ENCODE peak calls at places on chromosomes 2 and 18, in five cellular contexts. One of them, this sample, is unnamed.

GRCh38 chr18:70044626-70045025 is 97.0 kb upstream of the CD226 start:
- DNase-seq in lower leg skin: no peak
- DNase-seq in hepatocyte: peak; percentile 45
- DNase-seq in uterus: no peak
- DNase-seq in astrocyte of the cerebellum: peak; percentile 68
- DNase-seq in this sample: no peak

GRCh38 chr2:188676012-188676405 is 298.2 kb upstream of the COL3A1 start:
- DNase-seq in hepatocyte: no peak
- DNase-seq in lower leg skin: no peak
- DNase-seq in uterus: no peak
- DNase-seq in astrocyte of the cerebellum: no peak
- DNase-seq in this sample: no peak

GRCh38 chr2:43220229-43220981 is 6.0 kb downstream of the ZFP36L2 start:
- DNase-seq in hepatocyte: no peak
- DNase-seq in astrocyte of the cerebellum: no peak
- DNase-seq in uterus: no peak
- DNase-seq in lower leg skin: no peak
- DNase-seq in this sample: no peak

GRCh38 chr18:5543854-5544389 is at the start of gene EPB41L3:
- DNase-seq in hepatocyte: peak; percentile 52
- DNase-seq in uterus: peak; percentile 38
- DNase-seq in astrocyte of the cerebellum: no peak
- DNase-seq in lower leg skin: peak; percentile 91
- DNase-seq in this sample: no peak

GRCh38 chr2:105789745-105790466 is 45.2 kb downstream of the NCK2 start:
- DNase-seq in hepatocyte: no peak
- DNase-seq in lower leg skin: peak; percentile 65
- DNase-seq in astrocyte of the cerebellum: no peak
- DNase-seq in uterus: peak; percentile 34
- DNase-seq in this sample: no peak

GRCh38 chr2:60707750-60708371 is 48.2 kb upstream of the PAPOLG start:
- DNase-seq in uterus: no peak
- DNase-seq in hepatocyte: peak; percentile 68
- DNase-seq in astrocyte of the cerebellum: peak; percentile 12
- DNase-seq in lower leg skin: no peak
- DNase-seq in this sample: no peak

GRCh38 chr2:178117725-178118124 is 5.5 kb downstream of the RBM45 start:
- DNase-seq in uterus: no peak
- DNase-seq in astrocyte of the cerebellum: no peak
- DNase-seq in hepatocyte: no peak
- DNase-seq in lower leg skin: no peak
- DNase-seq in this sample: no peak

GRCh38 chr2:174901075-174901474 is 104.1 kb downstream of the CHN1 start:
- DNase-seq in uterus: no peak
- DNase-seq in astrocyte of the cerebellum: no peak
- DNase-seq in lower leg skin: no peak
- DNase-seq in hepatocyte: peak; percentile 11
- DNase-seq in this sample: no peak

GRCh38 chr2:219001577-219002394 is 8.6 kb upstream of the CRYBA2 start:
- DNase-seq in hepatocyte: peak; percentile 95
- DNase-seq in astrocyte of the cerebellum: no peak
- DNase-seq in lower leg skin: no peak
- DNase-seq in uterus: no peak
- DNase-seq in this sample: no peak

GRCh38 chr2:185833864-185834263 is 95.3 kb downstream of the FSIP2 start:
- DNase-seq in hepatocyte: no peak
- DNase-seq in astrocyte of the cerebellum: no peak
- DNase-seq in lower leg skin: no peak
- DNase-seq in uterus: no peak
- DNase-seq in this sample: no peak

GRCh38 chr2:133711806-133712205 is 143.5 kb upstream of the NCKAP5 start:
- DNase-seq in hepatocyte: no peak
- DNase-seq in astrocyte of the cerebellum: no peak
- DNase-seq in uterus: no peak
- DNase-seq in lower leg skin: no peak
- DNase-seq in this sample: no peak

GRCh38 chr2:133039531-133039930 is 369.5 kb upstream of the LYPD1 start:
- DNase-seq in uterus: no peak
- DNase-seq in astrocyte of the cerebellum: no peak
- DNase-seq in hepatocyte: no peak
- DNase-seq in lower leg skin: no peak
- DNase-seq in this sample: no peak

GRCh38 chr2:6216234-6216633 is 524.0 kb downstream of the SOX11 start:
- DNase-seq in hepatocyte: no peak
- DNase-seq in lower leg skin: no peak
- DNase-seq in astrocyte of the cerebellum: no peak
- DNase-seq in uterus: no peak
- DNase-seq in this sample: no peak

GRCh38 chr2:204012081-204012653 is 75.6 kb downstream of the ICOS start:
- DNase-seq in astrocyte of the cerebellum: no peak
- DNase-seq in hepatocyte: peak; percentile 18
- DNase-seq in lower leg skin: no peak
- DNase-seq in uterus: no peak
- DNase-seq in this sample: no peak

GRCh38 chr2:120767486-120768005 is 31.9 kb downstream of the GLI2 start:
- DNase-seq in lower leg skin: peak; percentile 53
- DNase-seq in astrocyte of the cerebellum: no peak
- DNase-seq in uterus: peak; percentile 11
- DNase-seq in hepatocyte: no peak
- DNase-seq in this sample: no peak

GRCh38 chr2:163732718-163733117 is 3.1 kb downstream of the FIGN start:
- DNase-seq in astrocyte of the cerebellum: no peak
- DNase-seq in hepatocyte: no peak
- DNase-seq in lower leg skin: no peak
- DNase-seq in uterus: no peak
- DNase-seq in this sample: no peak

GRCh38 chr2:86753606-86754005 is 33.5 kb downstream of the RMND5A start:
- DNase-seq in hepatocyte: no peak
- DNase-seq in lower leg skin: no peak
- DNase-seq in uterus: no peak
- DNase-seq in astrocyte of the cerebellum: no peak
- DNase-seq in this sample: no peak

GRCh38 chr2:204899983-204900382 is 354.7 kb downstream of the PARD3B start:
- DNase-seq in lower leg skin: no peak
- DNase-seq in astrocyte of the cerebellum: no peak
- DNase-seq in hepatocyte: no peak
- DNase-seq in uterus: no peak
- DNase-seq in this sample: no peak

GRCh38 chr18:23053756-23054457 is 81.4 kb upstream of the CABLES1 start:
- DNase-seq in hepatocyte: peak; percentile 62
- DNase-seq in astrocyte of the cerebellum: peak; percentile 80
- DNase-seq in lower leg skin: no peak
- DNase-seq in uterus: no peak
- DNase-seq in this sample: no peak

DNA sequence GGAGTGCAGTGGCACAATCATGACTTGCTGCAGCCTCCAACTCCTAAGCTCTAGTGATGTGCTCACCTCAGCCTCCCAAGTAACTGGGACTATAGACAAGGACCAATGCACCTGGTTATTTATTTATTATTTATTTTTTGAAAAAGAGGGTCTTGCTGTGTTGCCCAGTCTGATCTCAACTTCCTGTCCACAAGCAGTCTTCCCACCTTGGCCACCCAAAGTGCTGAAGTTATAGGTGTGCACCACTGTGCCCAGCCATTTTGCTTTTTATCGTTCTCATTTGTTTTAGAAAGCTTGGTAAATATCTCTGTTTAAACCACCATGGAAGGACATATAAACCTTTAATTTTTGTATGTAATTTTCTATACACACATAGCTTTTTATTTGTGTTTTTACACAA is 74.2 kb downstream of the SMCHD1 start:
- DNase-seq in astrocyte of the cerebellum: no peak
- DNase-seq in lower leg skin: no peak
- DNase-seq in hepatocyte: no peak
- DNase-seq in uterus: no peak
- DNase-seq in this sample: no peak
- TF ChIP-seq CTCF in astrocyte of the cerebellum: no peak
- TF ChIP-seq CTCF in lower leg skin: no peak
- TF ChIP-seq CTCF in hepatocyte: no peak
- TF ChIP-seq CTCF in uterus: no peak
- TF ChIP-seq CTCF in this sample: no peak

GRCh38 chr2:143841935-143842334 is 678.0 kb downstream of the ZEB2 start:
- DNase-seq in uterus: no peak
- DNase-seq in hepatocyte: no peak
- DNase-seq in lower leg skin: no peak
- DNase-seq in astrocyte of the cerebellum: no peak
- DNase-seq in this sample: no peak
- TF ChIP-seq CTCF in uterus: no peak
- TF ChIP-seq CTCF in hepatocyte: peak; percentile 31
- TF ChIP-seq CTCF in lower leg skin: no peak
- TF ChIP-seq CTCF in astrocyte of the cerebellum: no peak
- TF ChIP-seq CTCF in this sample: no peak

GRCh38 chr2:231489990-231490389 is 25.7 kb upstream of the NCL start:
- DNase-seq in lower leg skin: peak; percentile 76
- DNase-seq in hepatocyte: no peak
- DNase-seq in uterus: no peak
- DNase-seq in astrocyte of the cerebellum: no peak
- DNase-seq in this sample: no peak
- TF ChIP-seq CTCF in lower leg skin: no peak
- TF ChIP-seq CTCF in hepatocyte: no peak
- TF ChIP-seq CTCF in uterus: no peak
- TF ChIP-seq CTCF in astrocyte of the cerebellum: peak; percentile 25
- TF ChIP-seq CTCF in this sample: no peak

DNA sequence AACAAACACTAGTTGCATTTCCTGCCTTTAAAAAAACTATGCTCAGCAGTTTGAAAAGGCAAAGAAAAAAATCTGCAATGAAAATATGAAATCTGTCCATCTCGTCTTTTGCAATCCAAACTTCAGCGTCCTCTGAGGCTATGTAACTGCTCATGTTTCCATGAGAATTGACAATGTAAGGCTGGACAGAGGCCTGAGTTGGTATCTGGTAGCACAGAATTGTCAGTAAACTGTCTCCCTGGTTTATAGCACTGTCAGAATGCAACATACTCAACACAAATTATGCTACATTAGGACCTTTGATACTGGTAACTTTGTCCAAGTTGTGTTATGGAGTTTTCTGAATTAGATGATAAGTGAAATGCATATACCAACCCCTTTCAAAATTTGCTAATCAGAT is 430.0 kb downstream of the ARHGAP15 start:
- DNase-seq in astrocyte of the cerebellum: no peak
- DNase-seq in uterus: no peak
- DNase-seq in lower leg skin: no peak
- DNase-seq in hepatocyte: no peak
- DNase-seq in this sample: no peak
- TF ChIP-seq CTCF in astrocyte of the cerebellum: no peak
- TF ChIP-seq CTCF in uterus: no peak
- TF ChIP-seq CTCF in lower leg skin: no peak
- TF ChIP-seq CTCF in hepatocyte: no peak
- TF ChIP-seq CTCF in this sample: no peak

DNA sequence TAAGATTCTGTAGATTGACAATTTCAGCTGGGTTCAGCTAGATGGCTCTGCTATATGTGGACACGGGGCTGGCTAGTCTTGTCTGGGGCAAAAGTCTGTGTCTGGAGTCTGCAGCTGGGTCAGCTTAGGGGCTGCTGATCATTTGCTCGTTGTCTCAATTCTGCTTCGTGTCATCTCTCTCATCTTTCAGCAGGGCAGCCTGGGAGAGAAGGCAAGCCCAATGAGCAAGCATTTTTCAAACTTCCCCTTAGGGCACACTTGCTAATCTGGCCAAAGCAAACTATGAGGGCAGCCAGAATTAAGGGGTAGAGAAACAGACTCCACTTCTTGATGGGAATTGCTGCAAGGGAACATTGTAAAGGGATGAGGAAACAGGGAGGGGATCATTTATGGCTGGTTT is 462.6 kb downstream of the SLC4A3 start:
- DNase-seq in hepatocyte: no peak
- DNase-seq in astrocyte of the cerebellum: no peak
- DNase-seq in uterus: no peak
- DNase-seq in lower leg skin: no peak
- DNase-seq in this sample: no peak
- TF ChIP-seq CTCF in hepatocyte: no peak
- TF ChIP-seq CTCF in astrocyte of the cerebellum: no peak
- TF ChIP-seq CTCF in uterus: no peak
- TF ChIP-seq CTCF in lower leg skin: no peak
- TF ChIP-seq CTCF in this sample: no peak

This sample was measured in omental fat pad.